ENCODE peak calls at places on chromosome 6, in eight cellular contexts. V is left ventricle myocardium inferior; O is body of pancreas; J is effector memory CD4-positive, alpha-beta T cell; E is IMR-90; Y is H9; D is CD8-positive, alpha-beta memory T cell; P is SJCRH30. I is an unnamed sample. For H3K4me1, the result is how much of the 10 kb centered on the place peaks cover.

GRCh38 chr6:155030148-155030720 is 35.1 kb downstream of the TIAM2 start:
- DNase-seq in O (no peak), E (no peak), Y (no peak), V (no peak), P (no peak), J (no peak), D (no peak), I (no peak)

GRCh38 chr6:133837801-133838349 is 51.0 kb upstream of the TCF21 start:
- DNase-seq in P (peak), V (peak), Y (peak), O (peak), E (no peak), D (peak), J (no peak), I (peak)

GRCh38 chr6:113018351-113019151 is 671.4 kb downstream of the RFPL4B start:
- DNase-seq in O (no peak), P (no peak), E (peak), J (no peak), D (no peak), V (no peak), Y (no peak), I (peak)

GRCh38 chr6:5205877-5206840 is 54.6 kb downstream of the LYRM4 start:
- DNase-seq in Y (no peak), P (peak), V (peak), E (peak), O (peak), D (no peak), J (no peak), I (no peak)

GRCh38 chr6:43912598-43913387 is 142.8 kb downstream of the VEGFA start:
- DNase-seq in E (no peak), V (no peak), P (no peak), O (no peak), J (no peak), Y (peak), D (no peak), I (no peak)

GRCh38 chr6:148701393-148701774 is 45.4 kb upstream of the UST start:
- DNase-seq in P (no peak), V (no peak), Y (no peak), J (no peak), O (no peak), D (no peak), E (no peak), I (no peak)

GRCh38 chr6:84897874-84898635 is 133.7 kb upstream of the TBX18 start:
- DNase-seq in J (no peak), V (no peak), E (peak), D (no peak), P (no peak), Y (no peak), O (no peak), I (no peak)

GRCh38 chr6:10630178-10630577 is 64.2 kb downstream of the C6orf52 start:
- DNase-seq in O (no peak), P (no peak), V (no peak), D (no peak), J (no peak), Y (no peak), E (no peak), I (no peak)

GRCh38 chr6:22350109-22350508 is 53.3 kb upstream of the PRL start:
- DNase-seq in E (peak), J (no peak), Y (no peak), P (no peak), D (no peak), O (no peak), V (no peak), I (no peak)

GRCh38 chr6:4916954-4917561 is 86.8 kb downstream of the RPP40 start:
- DNase-seq in D (no peak), P (no peak), Y (no peak), O (no peak), E (no peak), J (no peak), V (no peak), I (no peak)

GRCh38 chr6:125970760-125971159 is 14.2 kb downstream of the HINT3 start:
- DNase-seq in J (no peak), O (no peak), D (no peak), E (no peak), Y (no peak), V (no peak), P (no peak), I (no peak)

GRCh38 chr6:15536201-15536955 is 126.5 kb downstream of the DTNBP1 start:
- DNase-seq in O (no peak), D (no peak), J (no peak), Y (no peak), P (no peak), E (no peak), V (no peak), I (no peak)

GRCh38 chr6:33616913-33617312 is 4.2 kb upstream of the ITPR3 start:
- DNase-seq in V (no peak), D (peak), P (no peak), Y (no peak), J (no peak), O (no peak), E (no peak), I (no peak)

GRCh38 chr6:40585661-40586269 is 1.4 kb downstream of the LRFN2 start:
- DNase-seq in Y (peak), E (no peak), J (no peak), V (no peak), O (no peak), D (no peak), P (no peak), I (no peak)

GRCh38 chr6:138920906-138921305 is 67.1 kb downstream of the REPS1 start:
- DNase-seq in E (no peak), V (no peak), D (no peak), O (no peak), P (no peak), J (no peak), Y (no peak), I (no peak)

GRCh38 chr6:169288591-169288990 is 34.9 kb upstream of the THBS2 start:
- DNase-seq in V (peak), O (no peak), E (peak), Y (no peak), P (no peak), J (no peak), D (no peak), I (no peak)

GRCh38 chr6:42788671-42789070 is 6.8 kb downstream of the BICRAL start:
- DNase-seq in D (no peak), V (no peak), Y (no peak), P (no peak), J (no peak), O (no peak), E (no peak), I (no peak)

GRCh38 chr6:13398421-13398994 is 70.2 kb upstream of the TBC1D7 start:
- DNase-seq in Y (peak), O (no peak), J (no peak), D (no peak), E (no peak), P (no peak), V (no peak), I (no peak)

GRCh38 chr6:37006793-37007339 is 1.4 kb downstream of the FGD2 start:
- DNase-seq in Y (no peak), O (no peak), D (no peak), V (no peak), J (no peak), E (peak), P (no peak), I (no peak)

GRCh38 chr6:150343434-150343833 is 25.4 kb upstream of the IYD start:
- DNase-seq in E (peak), P (no peak), V (no peak), D (no peak), J (no peak), O (no peak), Y (no peak), I (no peak)

GRCh38 chr6:90497411-90497810 is 89.5 kb downstream of the MAP3K7 start:
- DNase-seq in J (no peak), D (no peak), E (no peak), V (no peak), O (no peak), Y (no peak), P (no peak), I (no peak)

GRCh38 chr6:129679250-129679649 is 30.7 kb downstream of the ARHGAP18 start:
- DNase-seq in E (peak), J (no peak), O (no peak), V (no peak), D (no peak), Y (no peak), P (no peak), I (no peak)

GRCh38 chr6:62904687-62905086 is 306.6 kb upstream of the FKBP1C start:
- DNase-seq in J (no peak), V (no peak), E (no peak), O (no peak), Y (peak), P (no peak), D (no peak), I (no peak)

GRCh38 chr6:27893059-27893835 is 18.9 kb downstream of the OR2B2 start:
- DNase-seq in P (peak), Y (peak), D (peak), O (peak), J (peak), E (peak), V (peak), I (peak)

GRCh38 chr6:170095273-170095976 is 195.5 kb downstream of the DLL1 start:
- DNase-seq in Y (peak), J (no peak), D (no peak), E (no peak), O (peak), V (no peak), P (no peak), I (no peak)

GRCh38 chr6:145815351-145815772 is 767 bp upstream of the FBXO30 start:
- DNase-seq in D (no peak), P (peak), Y (peak), O (no peak), V (peak), E (peak), J (no peak), I (no peak)

GRCh38 chr6:75266716-75267291 is 17.8 kb downstream of the TMEM30A start:
- DNase-seq in O (no peak), P (no peak), J (no peak), V (no peak), Y (no peak), E (peak), D (peak), I (no peak)

GRCh38 chr6:127186889-127187288 is 68.4 kb downstream of the RSPO3 start:
- DNase-seq in O (peak), E (no peak), D (peak), J (peak), Y (peak), V (peak), P (peak), I (peak)

GRCh38 chr6:99348823-99349619 is 453 bp downstream of the FAXC start:
- DNase-seq in E (peak), V (no peak), P (peak), D (no peak), Y (peak), O (peak), J (no peak), I (peak)

GRCh38 chr6:105137388-105137787 is 42.4 kb downstream of the POPDC3 start:
- DNase-seq in J (no peak), D (no peak), E (no peak), V (peak), P (peak), Y (no peak), O (no peak), I (no peak)

GRCh38 chr6:108116781-108117426 is 42.4 kb upstream of the OSTM1 start:
- DNase-seq in P (no peak), J (no peak), V (no peak), Y (peak), D (no peak), E (no peak), O (no peak), I (peak)

GRCh38 chr6:107064579-107065065 is 36.6 kb downstream of the MTRES1 start:
- DNase-seq in E (peak), Y (no peak), V (no peak), D (no peak), P (peak), J (no peak), O (peak), I (peak)

GRCh38 chr6:168162366-168162765 is 83.4 kb upstream of the FRMD1 start:
- DNase-seq in D (no peak), O (no peak), V (no peak), P (no peak), E (no peak), J (no peak), Y (no peak), I (no peak)

GRCh38 chr6:29071831-29072723 is 15.0 kb downstream of the OR2B3 start:
- DNase-seq in E (no peak), O (no peak), D (no peak), J (no peak), P (peak), V (no peak), Y (peak), I (peak)

GRCh38 chr6:108200631-108201030 is 34.8 kb downstream of the NR2E1 start:
- DNase-seq in P (peak), E (peak), O (no peak), D (no peak), V (no peak), J (no peak), Y (no peak), I (no peak)

GRCh38 chr6:113654396-113654795 is 202.7 kb upstream of the MARCKS start:
- DNase-seq in V (peak), O (peak), D (no peak), J (no peak), E (peak), Y (no peak), P (no peak), I (peak)

GRCh38 chr6:168097221-168097620 is 18.2 kb upstream of the FRMD1 start:
- DNase-seq in E (no peak), D (no peak), V (peak), P (no peak), Y (no peak), O (no peak), J (no peak), I (peak)

GRCh38 chr6:12386816-12387215 is 96.7 kb downstream of the EDN1 start:
- DNase-seq in E (no peak), D (no peak), Y (no peak), J (no peak), V (no peak), P (no peak), O (no peak), I (no peak)

GRCh38 chr6:40695750-40696415 is 108.7 kb upstream of the LRFN2 start:
- DNase-seq in P (no peak), Y (no peak), J (no peak), O (no peak), V (no peak), E (no peak), D (no peak), I (no peak)

DNA sequence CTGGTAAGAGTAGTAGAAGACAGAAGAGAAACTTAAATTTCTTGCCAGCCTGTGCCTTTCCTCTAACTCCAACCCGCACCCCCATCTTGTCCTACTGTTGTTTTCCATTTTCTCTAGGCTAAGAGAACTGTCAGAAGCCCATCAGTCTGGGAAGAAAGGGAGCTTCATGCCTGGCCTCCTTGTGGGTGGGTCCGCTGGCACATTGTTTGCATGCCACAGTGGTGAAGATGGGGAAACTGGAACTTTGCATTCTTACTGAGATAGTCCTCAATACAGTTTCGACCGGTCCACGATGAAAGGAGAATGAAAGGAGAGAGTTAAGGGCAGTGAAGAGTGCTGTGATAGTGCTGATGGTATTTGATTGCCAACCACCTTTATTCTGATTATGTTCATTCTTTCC is 103.1 kb downstream of the TCP11 start:
- DNase-seq in P (no peak), D (no peak), Y (no peak), J (no peak), V (no peak), E (no peak), O (no peak), I (no peak)
- H3K4me1 ChIP-seq in P (under half), D (under half), Y (under half), J (under half), V (half or more), E (under half), O (under half), I (half or more)

GRCh38 chr6:19690676-19691075 is 146.5 kb upstream of the ID4 start:
- DNase-seq in V (no peak), O (no peak), E (no peak), J (no peak), D (no peak), Y (no peak), P (no peak), I (no peak)
- H3K27ac ChIP-seq in V (no peak), O (no peak), E (no peak), J (no peak), D (no peak), Y (peak), P (no peak), I (no peak)

DNA sequence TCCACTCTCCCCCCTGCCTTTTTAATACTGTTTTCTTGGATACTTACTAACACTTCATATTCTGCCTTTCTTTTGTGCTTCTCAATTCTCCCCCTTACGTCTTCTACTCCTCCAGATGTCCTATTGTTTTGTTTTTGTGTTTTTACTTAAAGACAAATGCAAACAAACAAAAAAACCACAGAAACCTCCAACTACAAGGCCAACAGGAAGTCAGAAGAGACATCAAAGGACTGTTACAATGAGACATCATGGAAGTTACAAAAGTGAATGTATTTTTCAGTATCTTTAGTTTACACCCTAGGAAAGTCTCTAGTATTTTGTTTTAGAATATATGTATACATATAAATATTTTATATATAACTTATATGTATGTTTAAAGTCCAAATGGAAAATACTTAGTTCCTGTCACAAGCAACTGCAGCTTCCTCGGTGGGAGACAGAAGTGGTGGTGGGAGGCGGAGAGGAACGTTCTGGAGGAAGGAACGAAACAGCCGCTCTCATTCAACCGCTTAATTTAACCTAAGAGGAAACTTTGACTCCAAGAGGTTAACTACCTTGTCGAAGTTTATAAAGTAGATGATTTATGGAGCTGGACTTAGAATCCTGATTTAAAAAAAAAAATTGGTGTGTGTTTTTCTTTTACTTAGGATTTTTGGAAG is 168.9 kb upstream of the PDE10A start:
- DNase-seq in P (no peak), E (no peak), O (no peak), Y (no peak), V (no peak), J (no peak), D (no peak), I (no peak)
- H3K4me1 ChIP-seq in P (under half), E (under half), O (under half), Y (under half), V (under half), J (under half), D (under half), I (under half)

GRCh38 chr6:63926950-63927349 is 291.3 kb downstream of the PHF3 start:
- DNase-seq in Y (no peak), J (no peak), V (no peak), O (no peak), D (no peak), P (no peak), E (no peak), I (no peak)

GRCh38 chr6:63927538-63927937 is 291.9 kb downstream of the PHF3 start:
- DNase-seq in Y (no peak), O (no peak), E (no peak), V (no peak), J (no peak), P (no peak), D (no peak), I (no peak)

GRCh38 chr6:63929111-63929510 is 293.5 kb downstream of the PHF3 start:
- DNase-seq in V (no peak), Y (no peak), D (no peak), E (no peak), O (no peak), P (no peak), J (no peak), I (no peak)

GRCh38 chr6:63928613-63929012 is 293.0 kb downstream of the PHF3 start:
- DNase-seq in J (no peak), P (no peak), E (no peak), V (no peak), D (no peak), Y (no peak), O (no peak), I (no peak)

DNA sequence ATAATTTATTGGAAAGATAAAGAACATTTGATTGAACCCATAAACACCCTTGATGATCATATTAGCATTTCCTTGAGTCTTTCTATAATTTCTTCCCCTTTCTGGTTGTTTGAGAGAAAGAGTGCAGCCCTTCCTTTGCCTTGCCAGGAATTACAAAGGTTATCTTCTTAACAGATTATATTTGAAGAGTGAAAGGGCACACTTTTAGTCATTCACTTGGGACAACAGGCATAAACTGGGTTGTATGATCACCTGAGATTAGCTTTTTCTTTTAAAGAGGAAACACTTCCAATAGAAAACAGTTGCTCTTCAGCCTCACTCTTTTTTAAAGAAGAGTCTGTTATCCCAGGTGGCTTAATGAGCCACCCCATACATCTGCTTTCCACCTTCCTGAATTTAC is 295.2 kb downstream of the PHF3 start:
- DNase-seq in Y (no peak), E (no peak), P (no peak), D (no peak), V (no peak), O (no peak), J (no peak), I (no peak)
- H3K27ac ChIP-seq in Y (no peak), E (no peak), P (no peak), D (no peak), V (no peak), O (no peak), J (no peak), I (no peak)

GRCh38 chr6:52545050-52545843 is 31.6 kb downstream of the TRAM2 start:
- DNase-seq in E (peak), Y (no peak), D (no peak), O (no peak), P (no peak), J (no peak), V (no peak), I (no peak)

GRCh38 chr6:52544325-52545022 is 32.4 kb downstream of the TRAM2 start:
- DNase-seq in O (no peak), V (no peak), D (no peak), J (no peak), Y (no peak), P (no peak), E (peak), I (no peak)

GRCh38 chr6:52546678-52547077 is 30.2 kb downstream of the TRAM2 start:
- DNase-seq in D (no peak), P (no peak), Y (no peak), E (no peak), J (no peak), V (no peak), O (no peak), I (no peak)

GRCh38 chr6:52546192-52546591 is 30.7 kb downstream of the TRAM2 start:
- DNase-seq in E (no peak), P (no peak), Y (no peak), V (no peak), D (no peak), J (no peak), O (no peak), I (no peak)

DNA sequence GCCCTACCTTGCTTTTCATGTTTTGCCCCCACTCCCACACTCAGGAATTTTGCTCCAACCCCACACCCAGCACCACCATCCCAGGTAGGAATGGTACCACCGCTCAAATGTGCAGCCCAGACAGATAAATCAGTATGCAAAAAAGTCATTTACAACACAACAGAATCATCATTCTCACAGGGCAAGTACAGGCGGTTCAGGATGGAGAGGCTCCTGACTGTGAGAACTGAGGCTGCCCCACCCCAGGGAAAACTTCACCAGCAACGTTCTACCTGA is 31.1 kb downstream of the TRAM2 start:
- DNase-seq in O (no peak), P (no peak), E (no peak), Y (no peak), V (no peak), J (no peak), D (no peak), I (no peak)
- H3K4me1 ChIP-seq in O (half or more), P (half or more), E (half or more), Y (under half), V (half or more), J (under half), D (under half), I (under half)